ENCODE peak calls at places on chromosome 13, in seven cellular contexts. V is AML-193, D is T-helper 1 cell, T is HCEC 1CT, G is GM20000, B is Kasumi-1, U is KBM-7. Z is an unnamed sample.

GRCh38 chr13:108621421-108621820 is 8.0 kb upstream of the MYO16 start:
- DNase-seq in G (no peak), D (no peak), U (no peak), V (no peak), B (no peak), T (no peak), Z (no peak)

GRCh38 chr13:27354379-27354778 is 70.0 kb upstream of the GTF3A start:
- DNase-seq in B (no peak), T (peak; percentile 29), D (no peak), V (no peak), G (no peak), U (no peak), Z (no peak)

GRCh38 chr13:71358218-71358617 is 508.8 kb downstream of the DACH1 start:
- DNase-seq in D (no peak), G (no peak), B (no peak), V (no peak), U (no peak), T (no peak), Z (no peak)

GRCh38 chr13:77022341-77022740 is 4.6 kb downstream of the FBXL3 start:
- DNase-seq in U (no peak), G (no peak), B (no peak), D (no peak), V (peak; percentile 54), T (peak; percentile 47), Z (no peak)

GRCh38 chr13:100330662-100331061 is 241.8 kb downstream of the PCCA start:
- DNase-seq in B (no peak), G (no peak), V (no peak), T (peak; percentile 49), D (no peak), U (no peak), Z (no peak)

GRCh38 chr13:49625392-49626137 is 2.7 kb upstream of the ARL11 start:
- DNase-seq in D (no peak), U (no peak), B (no peak), V (peak; percentile 17), T (peak; percentile 8), G (no peak), Z (no peak)

GRCh38 chr13:27621366-27622101 is at the start of gene POLR1D:
- DNase-seq in D (peak; percentile 85), V (peak; percentile 80), B (peak; percentile 43), G (peak; percentile 95), T (peak; percentile 77), U (peak; percentile 82), Z (peak; percentile 94)

GRCh38 chr13:80030491-80030890 is 310.4 kb downstream of the SPRY2 start:
- DNase-seq in D (no peak), G (no peak), B (peak; percentile 51), V (peak; percentile 86), T (peak; percentile 43), U (peak; percentile 32), Z (peak; percentile 17)

GRCh38 chr13:112643759-112644459 is 45.9 kb upstream of the ATP11A start:
- DNase-seq in U (no peak), T (no peak), D (no peak), V (no peak), B (no peak), G (no peak), Z (no peak)

GRCh38 chr13:111879719-111880118 is 187.2 kb upstream of the SOX1 start:
- DNase-seq in G (no peak), U (no peak), D (no peak), B (no peak), V (no peak), T (no peak), Z (no peak)

GRCh38 chr13:100584901-100585300 is 3.7 kb downstream of the GGACT start:
- DNase-seq in U (no peak), D (no peak), G (no peak), B (peak; percentile 4), T (no peak), V (no peak), Z (no peak)

GRCh38 chr13:29800687-29801086 is 49.7 kb downstream of the UBL3 start:
- DNase-seq in T (no peak), G (no peak), V (no peak), D (no peak), B (no peak), U (no peak), Z (peak; percentile 9)

GRCh38 chr13:80690208-80690607 is 349.3 kb upstream of the SPRY2 start:
- DNase-seq in D (no peak), V (no peak), B (no peak), U (no peak), G (no peak), T (no peak), Z (no peak)

GRCh38 chr13:85347251-85347650 is 452.0 kb downstream of the SLITRK6 start:
- DNase-seq in U (no peak), V (no peak), G (no peak), D (no peak), T (no peak), B (no peak), Z (no peak)

GRCh38 chr13:39688699-39689405 is 33.4 kb downstream of the COG6 start:
- DNase-seq in B (peak; percentile 2), D (no peak), G (peak; percentile 12), T (peak; percentile 9), U (no peak), V (no peak), Z (no peak)